ENCODE peak calls at places on chromosome 15, in nine cellular contexts. J is uterus, Y is heart left ventricle, P is OCI-LY7, K is transverse colon, V is K562, W is astrocyte of the spinal cord, L is ovary, I is right atrium auricular region. M is an unnamed sample.

GRCh38 chr15:78390242-78390641 is 47.8 kb upstream of the IREB2 start:
- DNase-seq in J (no peak), Y (no peak), P (no peak), K (no peak), V (no peak), W (no peak), L (no peak), I (no peak), M (no peak)

GRCh38 chr15:70111203-70112017 is 13.7 kb upstream of the TLE3 start:
- DNase-seq in J (peak; percentile 81), Y (peak; percentile 82), P (peak; percentile 40), K (peak; percentile 76), V (peak; percentile 81), W (peak; percentile 87), L (peak; percentile 89), I (peak; percentile 78), M (peak; percentile 85)

GRCh38 chr15:81877533-81878227 is 168.1 kb downstream of the MEX3B start:
- DNase-seq in J (no peak), Y (no peak), P (no peak), K (no peak), V (no peak), W (peak; percentile 1), L (no peak), I (no peak), M (no peak)

GRCh38 chr15:39279331-39279730 is 301.5 kb upstream of the THBS1 start:
- DNase-seq in J (no peak), Y (no peak), P (no peak), K (no peak), V (no peak), W (no peak), L (no peak), I (no peak), M (peak; percentile 32)

GRCh38 chr15:71390101-71390500 is 274.8 kb downstream of the THSD4 start:
- DNase-seq in J (no peak), Y (no peak), P (no peak), K (no peak), V (no peak), W (no peak), L (no peak), I (no peak), M (no peak)

GRCh38 chr15:73941871-73942635 is 15.8 kb downstream of the LOXL1 start:
- DNase-seq in J (no peak), Y (no peak), P (no peak), K (no peak), V (no peak), W (no peak), L (no peak), I (no peak), M (no peak)

GRCh38 chr15:82570721-82571519 is 30.7 kb upstream of the RPS17 start:
- DNase-seq in J (peak; percentile 16), Y (no peak), P (no peak), K (no peak), V (no peak), W (peak; percentile 29), L (no peak), I (no peak), M (peak; percentile 45)

GRCh38 chr15:72057548-72058091 is 60.3 kb downstream of the MYO9A start:
- DNase-seq in J (no peak), Y (no peak), P (no peak), K (no peak), V (no peak), W (no peak), L (no peak), I (no peak), M (no peak)

GRCh38 chr15:92954578-92954977 is 54.5 kb downstream of the CHD2 start:
- DNase-seq in J (no peak), Y (no peak), P (peak; percentile 25), K (no peak), V (peak; percentile 49), W (no peak), L (no peak), I (no peak), M (no peak)
- TF ChIP-seq CTCF in J (peak; percentile 13), Y (peak; percentile 13), P (peak; percentile 81), K (peak; percentile 13), V (peak; percentile 45), W (peak; percentile 35), L (no peak), I (no peak), M (peak; percentile 21)

GRCh38 chr15:66504563-66505429 is at the start of the genes RPL4 and ZWILCH:
- DNase-seq in J (peak; percentile 78), Y (peak; percentile 83), P (peak; percentile 91), K (peak; percentile 82), V (peak; percentile 82), W (peak; percentile 95), L (peak; percentile 82), I (peak; percentile 82), M (peak; percentile 93)

GRCh38 chr15:66505430-66505811 is 295 bp downstream of the ZWILCH start:
- DNase-seq in J (no peak), Y (no peak), P (no peak), K (no peak), V (no peak), W (no peak), L (no peak), I (no peak), M (peak; percentile 57)

GRCh38 chr15:66503780-66504562 is 684 bp downstream of the RPL4 start:
- DNase-seq in J (no peak), Y (no peak), P (peak; percentile 9), K (no peak), V (no peak), W (no peak), L (no peak), I (no peak), M (no peak)

GRCh38 chr15:66505818-66506217 is 692 bp downstream of the ZWILCH start:
- DNase-seq in J (no peak), Y (no peak), P (no peak), K (no peak), V (no peak), W (no peak), L (no peak), I (no peak), M (no peak)

DNA sequence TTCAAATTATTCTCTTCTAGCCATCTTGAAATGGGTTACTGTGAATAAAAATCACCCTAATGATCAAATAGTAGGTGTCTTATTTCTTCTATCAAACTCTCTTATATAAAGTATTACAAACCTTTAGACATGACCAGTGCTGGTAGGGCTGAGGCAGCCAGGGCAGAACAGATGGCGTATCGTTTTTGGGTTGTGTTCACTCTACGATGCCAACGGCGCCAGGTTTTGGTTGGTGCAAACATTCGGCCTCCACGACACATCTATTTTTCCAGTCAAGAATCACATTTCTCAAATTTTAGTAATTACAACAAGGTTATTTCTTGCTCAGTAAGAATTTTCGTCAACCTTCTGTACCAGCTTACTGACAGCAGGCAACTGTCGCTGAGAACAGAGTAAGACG is 2.2 kb downstream of the RPL4 start:
- DNase-seq in J (no peak), Y (no peak), P (no peak), K (no peak), V (no peak), W (no peak), L (no peak), I (no peak), M (no peak)
- H3K4me3 ChIP-seq in J (no peak overlapping the region), Y (no peak overlapping the region), P (peak overlapping the region; percentile 100), K (no peak overlapping the region), V (peak overlapping the region; percentile 71), W (peak overlapping the region; percentile 100), L (no peak overlapping the region), I (no peak overlapping the region), M (peak overlapping the region; percentile 99)

GRCh38 chr15:83745771-83746170 is 91.8 kb downstream of the ADAMTSL3 start:
- DNase-seq in J (no peak), Y (no peak), P (no peak), K (no peak), V (no peak), W (no peak), L (no peak), I (no peak), M (no peak)

GRCh38 chr15:83746231-83746630 is 92.3 kb downstream of the ADAMTSL3 start:
- DNase-seq in J (no peak), Y (no peak), P (no peak), K (no peak), V (no peak), W (no peak), L (no peak), I (no peak), M (no peak)

GRCh38 chr15:83747718-83748110 is 93.8 kb downstream of the ADAMTSL3 start:
- DNase-seq in J (no peak), Y (no peak), P (no peak), K (no peak), V (no peak), W (no peak), L (no peak), I (no peak), M (peak; percentile 7)

DNA sequence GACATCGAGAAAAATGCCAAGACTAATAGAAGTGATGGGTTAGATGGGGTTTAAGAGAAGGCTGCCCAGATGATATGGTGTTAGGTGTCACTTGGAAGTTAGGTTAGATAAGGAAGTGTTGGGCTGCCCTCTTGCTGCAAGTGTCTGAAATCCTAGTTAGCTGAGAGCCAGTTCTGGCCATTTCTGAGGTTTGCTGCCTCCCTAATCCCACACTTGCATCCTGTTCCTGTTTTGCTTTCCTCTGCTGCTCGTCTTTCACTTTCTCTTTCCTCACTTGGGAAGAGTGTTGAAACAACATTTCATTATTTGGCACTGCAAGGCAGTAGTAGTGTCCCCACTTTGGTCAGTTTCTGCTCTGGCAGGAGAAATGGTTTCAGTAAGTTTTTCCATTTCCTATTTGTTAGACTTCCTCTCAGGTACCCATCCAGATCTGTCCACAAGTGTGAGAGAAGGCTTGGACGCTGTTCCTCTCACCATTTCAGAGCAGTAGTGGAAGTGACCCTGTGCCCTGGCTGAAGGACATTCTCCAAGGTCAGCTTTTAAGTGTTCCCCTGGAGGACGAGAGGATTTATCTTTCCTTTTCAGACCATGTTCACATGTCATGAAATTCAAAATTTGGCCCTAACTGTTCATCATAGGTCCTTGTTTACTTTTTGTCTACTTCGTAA is 93.3 kb downstream of the ADAMTSL3 start:
- DNase-seq in J (peak; percentile 54), Y (peak; percentile 36), P (no peak), K (no peak), V (no peak), W (no peak), L (peak; percentile 59), I (peak; percentile 71), M (peak; percentile 79)
- TF ChIP-seq CTCF in J (peak; percentile 51), Y (peak; percentile 29), P (no peak), K (no peak), V (no peak), W (peak; percentile 22), L (no peak), I (no peak), M (peak; percentile 45)

GRCh38 chr15:75350601-75351331 is 3.9 kb downstream of the NEIL1 start:
- DNase-seq in J (no peak), Y (no peak), P (no peak), K (no peak), V (no peak), W (no peak), L (no peak), I (no peak), M (peak; percentile 43)

GRCh38 chr15:75348563-75349350 is 1.9 kb downstream of the NEIL1 start:
- DNase-seq in J (no peak), Y (no peak), P (no peak), K (peak; percentile 24), V (no peak), W (no peak), L (no peak), I (no peak), M (no peak)

GRCh38 chr15:75352186-75352585 is 5.3 kb downstream of the NEIL1 start:
- DNase-seq in J (no peak), Y (no peak), P (no peak), K (no peak), V (no peak), W (no peak), L (no peak), I (no peak), M (no peak)

GRCh38 chr15:75348034-75348562 is 1.3 kb downstream of the NEIL1 start:
- DNase-seq in J (no peak), Y (no peak), P (no peak), K (no peak), V (peak; percentile 71), W (no peak), L (no peak), I (no peak), M (no peak)

GRCh38 chr15:75349851-75350588 is 3.2 kb downstream of the NEIL1 start:
- DNase-seq in J (no peak), Y (no peak), P (peak; percentile 83), K (peak; percentile 66), V (no peak), W (no peak), L (no peak), I (no peak), M (no peak)
- H3K4me3 ChIP-seq in J (no peak overlapping the region), Y (no peak overlapping the region), P (peak overlapping the region; percentile 88), K (no peak overlapping the region), V (no peak overlapping the region), W (no peak overlapping the region), L (no peak overlapping the region), I (no peak overlapping the region), M (no peak overlapping the region)